ENCODE peak calls at places on chromosome 3, in five cellular contexts. T, N, C, K and W are unnamed samples.

GRCh38 chr3:19711160-19711782 is 222.7 kb downstream of the EFHB start:
- DNase-seq in C (no peak), K (no peak), T (no peak), N (no peak), W (no peak)

GRCh38 chr3:105365171-105365535 is 1.6 kb upstream of the ALCAM start:
- DNase-seq in T (no peak), N (no peak), C (no peak), K (no peak), W (no peak)

GRCh38 chr3:57856675-57857074 is 100.6 kb downstream of the SLMAP start:
- DNase-seq in T (no peak), N (no peak), C (no peak), K (no peak), W (no peak)

GRCh38 chr3:40166997-40167396 is 142.5 kb upstream of the EIF1B start:
- DNase-seq in K (no peak), C (no peak), T (no peak), N (no peak), W (no peak)

GRCh38 chr3:107574650-107575049 is 51.9 kb downstream of the BBX start:
- DNase-seq in K (peak; percentile 24), C (no peak), T (no peak), N (no peak), W (no peak)

GRCh38 chr3:98800401-98800800 is 37.3 kb downstream of the ST3GAL6 start:
- DNase-seq in N (no peak), K (no peak), T (no peak), C (no peak), W (no peak)

GRCh38 chr3:24387493-24387892 is 107.2 kb downstream of the THRB start:
- DNase-seq in C (no peak), K (no peak), T (no peak), N (no peak), W (no peak)

GRCh38 chr3:41317718-41318117 is 118.4 kb downstream of the CTNNB1 start:
- DNase-seq in C (no peak), T (no peak), N (no peak), K (no peak), W (no peak)

GRCh38 chr3:73808862-73809509 is 184.2 kb upstream of the PDZRN3 start:
- DNase-seq in N (no peak), C (no peak), K (no peak), T (no peak), W (no peak)

GRCh38 chr3:188529228-188529627 is 375.3 kb downstream of the LPP start:
- DNase-seq in K (no peak), N (no peak), T (no peak), C (no peak), W (no peak)

GRCh38 chr3:62065985-62066693 is 307.2 kb downstream of the FEZF2 start:
- DNase-seq in N (no peak), K (no peak), C (no peak), T (no peak), W (no peak)

GRCh38 chr3:78941587-78941986 is 826.2 kb downstream of the ROBO1 start:
- DNase-seq in T (no peak), N (no peak), C (no peak), K (no peak), W (no peak)

GRCh38 chr3:65946438-65946837 is 92.3 kb downstream of the MAGI1 start:
- DNase-seq in K (no peak), T (no peak), C (peak; percentile 42), N (no peak), W (peak; percentile 42)

GRCh38 chr3:85164446-85164845 is 205.7 kb downstream of the CADM2 start:
- DNase-seq in N (no peak), K (no peak), T (no peak), C (no peak), W (no peak)

GRCh38 chr3:64808056-64808455 is 120.3 kb upstream of the ADAMTS9 start:
- DNase-seq in T (no peak), N (no peak), K (no peak), C (no peak), W (no peak)

GRCh38 chr3:111954228-111954990 is 24.4 kb upstream of the ABHD10 start:
- DNase-seq in C (no peak), N (no peak), T (no peak), K (no peak), W (no peak)

GRCh38 chr3:158801200-158801599 is 654 bp upstream of the MFSD1 start:
- DNase-seq in C (no peak), T (peak; percentile 7), K (peak; percentile 2), N (no peak), W (no peak)